ENCODE peak calls at places on chromosome 1, in five cellular contexts. S, C, K, A and V are unnamed samples.

GRCh38 chr1:162094271-162094670 is 24.8 kb downstream of the NOS1AP start:
- DNase-seq in S (no peak), C (no peak), K (no peak), A (no peak), V (no peak)

GRCh38 chr1:2778220-2778592 is 23.3 kb downstream of the TTC34 start:
- DNase-seq in S (no peak), C (no peak), K (no peak), A (no peak), V (no peak)

GRCh38 chr1:117930173-117930447 is 571 bp downstream of the WDR3 start:
- DNase-seq in S (no peak), C (no peak), K (no peak), A (no peak), V (no peak)

GRCh38 chr1:52627028-52627427 is 5.9 kb upstream of the SHISAL2A start:
- DNase-seq in S (no peak), C (no peak), K (no peak), A (no peak), V (no peak)

GRCh38 chr1:209877109-209877764 is 49.5 kb downstream of the UTP25 start:
- DNase-seq in S (no peak), C (no peak), K (no peak), A (no peak), V (no peak)

GRCh38 chr1:91502882-91503184 is 2.2 kb downstream of the CDC7 start:
- DNase-seq in S (no peak), C (no peak), K (peak), A (no peak), V (no peak)

GRCh38 chr1:234975122-234975940 is 153.3 kb downstream of the TOMM20 start:
- DNase-seq in S (no peak), C (peak), K (peak), A (peak), V (no peak)

GRCh38 chr1:26879793-26880192 is 10.3 kb downstream of the GPN2 start:
- DNase-seq in S (no peak), C (no peak), K (no peak), A (no peak), V (no peak)

GRCh38 chr1:1058921-1059493 is 15.1 kb downstream of the RNF223 start:
- DNase-seq in S (no peak), C (peak), K (peak), A (no peak), V (peak)

GRCh38 chr1:94245747-94246438 is 8.5 kb upstream of the ARHGAP29 start:
- DNase-seq in S (no peak), C (no peak), K (peak), A (no peak), V (no peak)

GRCh38 chr1:15198684-15199083 is 45.1 kb downstream of the TMEM51 start:
- DNase-seq in S (no peak), C (no peak), K (peak), A (no peak), V (no peak)

GRCh38 chr1:19390901-19391595 is 78.9 kb downstream of the SLC66A1 start:
- DNase-seq in S (no peak), C (peak), K (peak), A (no peak), V (peak)

GRCh38 chr1:119714583-119714982 is 2.8 kb downstream of the PHGDH start:
- DNase-seq in S (no peak), C (peak), K (no peak), A (no peak), V (no peak)

GRCh38 chr1:76336951-76337371 is 262.4 kb downstream of the ST6GALNAC3 start:
- DNase-seq in S (no peak), C (peak), K (peak), A (no peak), V (no peak)

GRCh38 chr1:94688646-94689045 is 131.5 kb upstream of the SLC44A3 start:
- DNase-seq in S (no peak), C (no peak), K (no peak), A (no peak), V (no peak)

GRCh38 chr1:86502721-86503430 is 34.1 kb downstream of the CLCA1 start:
- DNase-seq in S (no peak), C (no peak), K (peak), A (no peak), V (no peak)